ENCODE peak calls at places on chromosomes 7 and 10, in seven cellular contexts. S is A549; M is fibroblast of lung; I is PC-3; W is CD4-positive, alpha-beta T cell; R is H9; D is CD8-positive, alpha-beta T cell. T is an unnamed sample.

GRCh38 chr10:50600831-50601466 is 22.8 kb downstream of the SGMS1 start:
- DNase-seq in S (peak; percentile 14), M (peak; percentile 34), I (peak; percentile 83), W (no peak), R (no peak), D (no peak), T (no peak)

GRCh38 chr7:41643616-41644015 is 59.3 kb downstream of the INHBA start:
- DNase-seq in S (no peak), M (no peak), I (no peak), W (no peak), R (no peak), D (no peak), T (no peak)

GRCh38 chr7:125059861-125060456 is 130.3 kb upstream of the POT1 start:
- DNase-seq in S (no peak), M (peak; percentile 6), I (peak; percentile 50), W (no peak), R (no peak), D (no peak), T (no peak)

GRCh38 chr10:15370212-15370740 is 813 bp downstream of the FAM171A1 start:
- DNase-seq in S (no peak), M (peak; percentile 17), I (no peak), W (no peak), R (no peak), D (no peak), T (peak; percentile 48)

GRCh38 chr7:65980478-65981250 is 1.3 kb downstream of the GUSB start:
- DNase-seq in S (peak; percentile 45), M (peak; percentile 19), I (peak; percentile 15), W (peak; percentile 46), R (no peak), D (peak; percentile 25), T (peak; percentile 4)

GRCh38 chr7:50502001-50502684 is 52.0 kb upstream of the FIGNL1 start:
- DNase-seq in S (peak; percentile 6), M (peak; percentile 90), I (peak; percentile 47), W (no peak), R (no peak), D (no peak), T (peak; percentile 97)

GRCh38 chr10:112177247-112177646 is 6.3 kb downstream of the GPAM start:
- DNase-seq in S (no peak), M (peak; percentile 4), I (no peak), W (no peak), R (no peak), D (no peak), T (no peak)

GRCh38 chr7:55308186-55308929 is 56.8 kb upstream of the LANCL2 start:
- DNase-seq in S (no peak), M (peak; percentile 98), I (no peak), W (no peak), R (no peak), D (no peak), T (peak; percentile 92)

GRCh38 chr10:3619276-3619675 is 165.7 kb downstream of the KLF6 start:
- DNase-seq in S (no peak), M (no peak), I (no peak), W (no peak), R (no peak), D (no peak), T (no peak)

GRCh38 chr10:130576427-130576826 is 440.2 kb downstream of the GLRX3 start:
- DNase-seq in S (no peak), M (no peak), I (no peak), W (no peak), R (peak; percentile 8), D (no peak), T (no peak)

GRCh38 chr7:83547526-83547925 is 101.4 kb downstream of the SEMA3E start:
- DNase-seq in S (peak; percentile 82), M (peak; percentile 99), I (peak; percentile 95), W (no peak), R (no peak), D (no peak), T (peak; percentile 50)

GRCh38 chr7:159321278-159321677 is 176.6 kb upstream of the VIPR2 start:
- DNase-seq in S (no peak), M (no peak), I (no peak), W (no peak), R (no peak), D (no peak), T (no peak)

GRCh38 chr10:78650122-78650521 is 418.6 kb upstream of the ZMIZ1 start:
- DNase-seq in S (no peak), M (peak; percentile 19), I (peak; percentile 89), W (no peak), R (no peak), D (no peak), T (no peak)

GRCh38 chr7:124881981-124882380 is 47.6 kb downstream of the POT1 start:
- DNase-seq in S (no peak), M (peak; percentile 5), I (no peak), W (no peak), R (no peak), D (no peak), T (no peak)

GRCh38 chr10:113454341-113455061 is 98.4 kb upstream of the HABP2 start:
- DNase-seq in S (peak; percentile 44), M (peak; percentile 16), I (peak; percentile 45), W (no peak), R (peak; percentile 78), D (no peak), T (peak; percentile 58)

GRCh38 chr7:28408105-28408973 is 4.0 kb upstream of the CREB5 start:
- DNase-seq in S (no peak), M (no peak), I (no peak), W (no peak), R (peak; percentile 62), D (no peak), T (no peak)

GRCh38 chr10:1454428-1454827 is 282.9 kb downstream of the ADARB2 start:
- DNase-seq in S (no peak), M (no peak), I (no peak), W (no peak), R (no peak), D (no peak), T (no peak)

GRCh38 chr10:64558094-64558870 is 1037.1 kb downstream of the REEP3 start:
- DNase-seq in S (no peak), M (no peak), I (no peak), W (no peak), R (no peak), D (no peak), T (no peak)

GRCh38 chr10:49552277-49552676 is 13.4 kb upstream of the ERCC6 start:
- DNase-seq in S (peak; percentile 35), M (peak; percentile 91), I (peak; percentile 100), W (no peak), R (no peak), D (no peak), T (no peak)

GRCh38 chr10:48343106-48343505 is 36.6 kb downstream of the MAPK8 start:
- DNase-seq in S (no peak), M (no peak), I (no peak), W (no peak), R (no peak), D (no peak), T (no peak)

GRCh38 chr10:48340734-48341133 is 34.3 kb downstream of the MAPK8 start:
- DNase-seq in S (no peak), M (no peak), I (no peak), W (no peak), R (no peak), D (no peak), T (no peak)

GRCh38 chr10:48343871-48344598 is 37.6 kb downstream of the MAPK8 start:
- DNase-seq in S (no peak), M (peak; percentile 21), I (no peak), W (no peak), R (no peak), D (no peak), T (no peak)
- TF ChIP-seq CTCF in S (no peak), M (no peak), I (no peak), W (no peak), R (no peak), D (no peak), T (no peak)

DNA sequence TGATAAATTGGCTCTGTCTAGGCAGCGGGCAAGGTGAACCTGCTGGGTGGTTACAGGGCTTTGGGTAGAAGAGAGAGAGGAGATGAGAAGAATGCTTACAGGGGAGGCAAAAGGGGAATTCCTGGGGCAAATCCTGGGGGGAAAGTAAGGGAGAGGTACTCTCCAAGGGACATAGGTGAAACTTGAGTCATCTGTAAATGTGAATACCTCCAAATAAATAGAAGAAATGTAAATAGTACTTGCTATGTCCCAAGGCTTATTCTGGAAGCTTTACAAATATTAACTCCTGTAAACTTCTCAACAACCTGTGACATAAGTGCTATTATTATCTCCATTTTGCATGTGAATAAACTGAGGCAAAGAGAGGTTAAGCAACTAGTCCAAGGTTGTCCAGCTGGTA is 57.7 kb upstream of the CDK13 start:
- DNase-seq in S (no peak), M (no peak), I (peak; percentile 43), W (no peak), R (no peak), D (no peak), T (no peak)
- H3K27ac ChIP-seq in S (no peak overlapping the region), M (no peak overlapping the region), I (peak overlapping the region; percentile 21), W (no peak overlapping the region), R (no peak overlapping the region), D (no peak overlapping the region), T (no peak overlapping the region)

GRCh38 chr10:74213571-74214162 is 62.6 kb downstream of the ADK start:
- DNase-seq in S (peak; percentile 59), M (peak; percentile 23), I (peak; percentile 95), W (peak; percentile 55), R (no peak), D (peak; percentile 24), T (peak; percentile 25)
- TF ChIP-seq CTCF in S (peak; percentile 59), M (peak; percentile 76), I (peak; percentile 100), W (peak; percentile 69), R (peak; percentile 70), D (peak; percentile 51), T (peak; percentile 73)

GRCh38 chr10:79981673-79982485 is 33.0 kb upstream of the SFTPD start:
- DNase-seq in S (peak; percentile 69), M (peak; percentile 41), I (peak; percentile 97), W (no peak), R (peak; percentile 80), D (no peak), T (peak; percentile 70)
- H3K27ac ChIP-seq in S (peak overlapping the region; percentile 93), M (no peak overlapping the region), I (no peak overlapping the region), W (no peak overlapping the region), R (no peak overlapping the region), D (no peak overlapping the region), T (no peak overlapping the region)

GRCh38 chr10:32952094-32952493 is 5.9 kb downstream of the ITGB1 start:
- DNase-seq in S (no peak), M (no peak), I (no peak), W (no peak), R (no peak), D (no peak), T (no peak)

GRCh38 chr10:32953277-32953927 is 4.6 kb downstream of the ITGB1 start:
- DNase-seq in S (peak; percentile 54), M (no peak), I (no peak), W (no peak), R (no peak), D (no peak), T (no peak)

GRCh38 chr10:32951111-32951510 is 6.9 kb downstream of the ITGB1 start:
- DNase-seq in S (peak; percentile 65), M (no peak), I (no peak), W (no peak), R (no peak), D (no peak), T (no peak)

GRCh38 chr10:32954080-32954479 is 4.0 kb downstream of the ITGB1 start:
- DNase-seq in S (peak; percentile 72), M (no peak), I (no peak), W (no peak), R (no peak), D (no peak), T (no peak)

GRCh38 chr10:32952541-32953276 is 5.3 kb downstream of the ITGB1 start:
- DNase-seq in S (no peak), M (no peak), I (no peak), W (no peak), R (no peak), D (no peak), T (no peak)
- TF ChIP-seq CTCF in S (no peak), M (no peak), I (no peak), W (no peak), R (no peak), D (no peak), T (no peak)

T was measured in cardiac muscle cell.